ENCODE peak calls at places on chromosomes 7 and 10, in six cellular contexts. One of them, this sample, is unnamed.

GRCh38 chr7:133748443-133749407 is 378.4 kb upstream of the LRGUK start:
- DNase-seq in A549: no peak
- DNase-seq in fibroblast of mammary gland: no peak
- DNase-seq in body of pancreas: peak
- DNase-seq in lower leg skin: no peak
- DNase-seq in MM.1S: no peak
- DNase-seq in this sample: no peak

GRCh38 chr7:134462337-134462925 is 3.5 kb upstream of the AKR1B1 start:
- DNase-seq in A549: peak
- DNase-seq in fibroblast of mammary gland: peak
- DNase-seq in body of pancreas: no peak
- DNase-seq in lower leg skin: no peak
- DNase-seq in MM.1S: no peak
- DNase-seq in this sample: no peak

GRCh38 chr10:74906631-74907030 is 80.2 kb downstream of the KAT6B start:
- DNase-seq in A549: no peak
- DNase-seq in fibroblast of mammary gland: no peak
- DNase-seq in body of pancreas: no peak
- DNase-seq in lower leg skin: no peak
- DNase-seq in MM.1S: no peak
- DNase-seq in this sample: no peak

GRCh38 chr10:26612151-26612915 is 85.2 kb upstream of the PDSS1 start:
- DNase-seq in A549: no peak
- DNase-seq in fibroblast of mammary gland: no peak
- DNase-seq in body of pancreas: no peak
- DNase-seq in lower leg skin: no peak
- DNase-seq in MM.1S: no peak
- DNase-seq in this sample: no peak

GRCh38 chr10:113978802-113979201 is 64.9 kb upstream of the ADRB1 start:
- DNase-seq in A549: no peak
- DNase-seq in fibroblast of mammary gland: no peak
- DNase-seq in body of pancreas: no peak
- DNase-seq in lower leg skin: no peak
- DNase-seq in MM.1S: no peak
- DNase-seq in this sample: no peak

GRCh38 chr7:73701357-73701995 is 18.0 kb downstream of the STX1A start:
- DNase-seq in A549: peak
- DNase-seq in fibroblast of mammary gland: peak
- DNase-seq in body of pancreas: peak
- DNase-seq in lower leg skin: no peak
- DNase-seq in MM.1S: no peak
- DNase-seq in this sample: peak

GRCh38 chr7:157440346-157441022 is 103.7 kb downstream of the DNAJB6 start:
- DNase-seq in A549: no peak
- DNase-seq in fibroblast of mammary gland: no peak
- DNase-seq in body of pancreas: no peak
- DNase-seq in lower leg skin: no peak
- DNase-seq in MM.1S: no peak
- DNase-seq in this sample: no peak

GRCh38 chr10:23293145-23293724 is 51.4 kb downstream of the C10orf67 start:
- DNase-seq in A549: peak
- DNase-seq in fibroblast of mammary gland: peak
- DNase-seq in body of pancreas: peak
- DNase-seq in lower leg skin: no peak
- DNase-seq in MM.1S: peak
- DNase-seq in this sample: peak

GRCh38 chr10:63261496-63261895 is 128.4 kb downstream of the NRBF2 start:
- DNase-seq in A549: no peak
- DNase-seq in fibroblast of mammary gland: peak
- DNase-seq in body of pancreas: no peak
- DNase-seq in lower leg skin: no peak
- DNase-seq in MM.1S: no peak
- DNase-seq in this sample: no peak

GRCh38 chr10:131891196-131891928 is 9.4 kb upstream of the PPP2R2D start:
- DNase-seq in A549: peak
- DNase-seq in fibroblast of mammary gland: no peak
- DNase-seq in body of pancreas: peak
- DNase-seq in lower leg skin: no peak
- DNase-seq in MM.1S: no peak
- DNase-seq in this sample: peak
- TF ChIP-seq CTCF in A549: peak
- TF ChIP-seq CTCF in fibroblast of mammary gland: no peak
- TF ChIP-seq CTCF in body of pancreas: peak
- TF ChIP-seq CTCF in lower leg skin: no peak
- TF ChIP-seq CTCF in MM.1S: no peak
- TF ChIP-seq CTCF in this sample: peak

GRCh38 chr10:17201165-17202013 is at the start of gene TRDMT1:
- DNase-seq in A549: peak
- DNase-seq in fibroblast of mammary gland: peak
- DNase-seq in body of pancreas: peak
- DNase-seq in lower leg skin: peak
- DNase-seq in MM.1S: peak
- DNase-seq in this sample: peak
- TF ChIP-seq CTCF in A549: no peak
- TF ChIP-seq CTCF in fibroblast of mammary gland: no peak
- TF ChIP-seq CTCF in body of pancreas: no peak
- TF ChIP-seq CTCF in lower leg skin: peak
- TF ChIP-seq CTCF in MM.1S: no peak
- TF ChIP-seq CTCF in this sample: no peak

GRCh38 chr10:44389556-44389955 is 4.7 kb upstream of the CXCL12 start:
- DNase-seq in A549: no peak
- DNase-seq in fibroblast of mammary gland: no peak
- DNase-seq in body of pancreas: no peak
- DNase-seq in lower leg skin: no peak
- DNase-seq in MM.1S: no peak
- DNase-seq in this sample: no peak
- TF ChIP-seq CTCF in A549: no peak
- TF ChIP-seq CTCF in fibroblast of mammary gland: no peak
- TF ChIP-seq CTCF in body of pancreas: no peak
- TF ChIP-seq CTCF in lower leg skin: no peak
- TF ChIP-seq CTCF in MM.1S: no peak
- TF ChIP-seq CTCF in this sample: no peak

GRCh38 chr10:111344804-111345203 is 268.0 kb downstream of the ADRA2A start:
- DNase-seq in A549: peak
- DNase-seq in fibroblast of mammary gland: no peak
- DNase-seq in body of pancreas: no peak
- DNase-seq in lower leg skin: no peak
- DNase-seq in MM.1S: peak
- DNase-seq in this sample: no peak
- TF ChIP-seq CTCF in A549: no peak
- TF ChIP-seq CTCF in fibroblast of mammary gland: peak
- TF ChIP-seq CTCF in body of pancreas: no peak
- TF ChIP-seq CTCF in lower leg skin: no peak
- TF ChIP-seq CTCF in MM.1S: peak
- TF ChIP-seq CTCF in this sample: peak

DNA sequence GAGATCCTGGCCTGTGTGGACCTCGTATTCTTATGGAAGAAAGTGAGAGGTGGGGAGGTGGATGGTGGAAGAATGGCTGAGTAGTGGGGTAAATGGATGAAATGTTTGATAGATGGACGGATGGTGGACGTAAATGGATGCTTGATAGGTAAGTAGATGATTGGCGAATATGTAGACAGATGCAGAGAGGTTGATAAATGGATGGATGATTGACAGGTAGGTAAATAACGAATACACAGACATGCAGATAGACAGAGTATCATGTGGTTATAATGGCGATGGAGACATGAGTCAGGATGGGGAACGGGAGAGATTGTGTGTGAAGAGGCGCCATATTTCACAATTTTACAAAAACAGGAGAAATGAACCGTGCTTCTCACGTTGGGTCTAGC is 219.5 kb downstream of the DIP2C start:
- DNase-seq in A549: no peak
- DNase-seq in fibroblast of mammary gland: no peak
- DNase-seq in body of pancreas: no peak
- DNase-seq in lower leg skin: no peak
- DNase-seq in MM.1S: no peak
- DNase-seq in this sample: no peak
- TF ChIP-seq CTCF in A549: no peak
- TF ChIP-seq CTCF in fibroblast of mammary gland: no peak
- TF ChIP-seq CTCF in body of pancreas: no peak
- TF ChIP-seq CTCF in lower leg skin: no peak
- TF ChIP-seq CTCF in MM.1S: no peak
- TF ChIP-seq CTCF in this sample: no peak

GRCh38 chr10:132559538-132559937 is 22.0 kb downstream of the INPP5A start:
- DNase-seq in A549: no peak
- DNase-seq in fibroblast of mammary gland: no peak
- DNase-seq in body of pancreas: no peak
- DNase-seq in lower leg skin: no peak
- DNase-seq in MM.1S: no peak
- DNase-seq in this sample: no peak

GRCh38 chr10:132557696-132558515 is 20.3 kb downstream of the INPP5A start:
- DNase-seq in A549: no peak
- DNase-seq in fibroblast of mammary gland: no peak
- DNase-seq in body of pancreas: no peak
- DNase-seq in lower leg skin: no peak
- DNase-seq in MM.1S: no peak
- DNase-seq in this sample: no peak

GRCh38 chr10:132562177-132562915 is 24.8 kb downstream of the INPP5A start:
- DNase-seq in A549: no peak
- DNase-seq in fibroblast of mammary gland: no peak
- DNase-seq in body of pancreas: no peak
- DNase-seq in lower leg skin: no peak
- DNase-seq in MM.1S: no peak
- DNase-seq in this sample: no peak

GRCh38 chr10:132558516-132559413 is 21.2 kb downstream of the INPP5A start:
- DNase-seq in A549: no peak
- DNase-seq in fibroblast of mammary gland: no peak
- DNase-seq in body of pancreas: no peak
- DNase-seq in lower leg skin: no peak
- DNase-seq in MM.1S: no peak
- DNase-seq in this sample: no peak

GRCh38 chr10:132560248-132560731 is 22.7 kb downstream of the INPP5A start:
- DNase-seq in A549: no peak
- DNase-seq in fibroblast of mammary gland: peak
- DNase-seq in body of pancreas: no peak
- DNase-seq in lower leg skin: no peak
- DNase-seq in MM.1S: no peak
- DNase-seq in this sample: no peak
- TF ChIP-seq CTCF in A549: no peak
- TF ChIP-seq CTCF in fibroblast of mammary gland: no peak
- TF ChIP-seq CTCF in body of pancreas: no peak
- TF ChIP-seq CTCF in lower leg skin: no peak
- TF ChIP-seq CTCF in MM.1S: no peak
- TF ChIP-seq CTCF in this sample: no peak

DNA sequence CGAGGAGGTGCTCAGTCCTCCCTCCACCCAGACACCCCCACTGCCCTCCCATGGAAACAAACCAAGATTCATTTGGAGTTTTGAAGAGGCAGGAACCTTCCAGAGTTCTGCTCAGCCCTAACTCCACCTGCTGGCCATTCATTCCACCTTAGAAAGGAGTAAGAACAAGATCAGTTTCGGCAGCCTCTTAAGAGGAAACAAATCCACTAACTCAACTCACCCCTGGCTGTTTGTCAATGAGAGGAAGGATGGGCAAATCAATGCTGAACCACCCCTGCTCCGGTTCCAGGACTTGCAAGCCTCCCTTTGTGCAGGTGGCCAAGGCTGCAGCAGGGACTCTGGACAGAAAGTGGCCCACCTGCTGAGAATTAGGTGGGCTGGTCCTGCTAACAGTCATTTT is 26.2 kb downstream of the CCDC3 start:
- DNase-seq in A549: peak
- DNase-seq in fibroblast of mammary gland: no peak
- DNase-seq in body of pancreas: no peak
- DNase-seq in lower leg skin: no peak
- DNase-seq in MM.1S: peak
- DNase-seq in this sample: no peak
- TF ChIP-seq CTCF in A549: peak
- TF ChIP-seq CTCF in fibroblast of mammary gland: no peak
- TF ChIP-seq CTCF in body of pancreas: no peak
- TF ChIP-seq CTCF in lower leg skin: no peak
- TF ChIP-seq CTCF in MM.1S: peak
- TF ChIP-seq CTCF in this sample: peak

GRCh38 chr10:92822964-92823363 is 25.4 kb upstream of the EXOC6 start:
- DNase-seq in A549: peak
- DNase-seq in fibroblast of mammary gland: no peak
- DNase-seq in body of pancreas: no peak
- DNase-seq in lower leg skin: no peak
- DNase-seq in MM.1S: peak
- DNase-seq in this sample: no peak
- TF ChIP-seq CTCF in A549: peak
- TF ChIP-seq CTCF in fibroblast of mammary gland: no peak
- TF ChIP-seq CTCF in body of pancreas: no peak
- TF ChIP-seq CTCF in lower leg skin: no peak
- TF ChIP-seq CTCF in MM.1S: peak
- TF ChIP-seq CTCF in this sample: no peak

GRCh38 chr7:95199779-95200558 is 124.4 kb downstream of the PON1 start:
- DNase-seq in A549: peak
- DNase-seq in fibroblast of mammary gland: peak
- DNase-seq in body of pancreas: peak
- DNase-seq in lower leg skin: no peak
- DNase-seq in MM.1S: peak
- DNase-seq in this sample: peak
- TF ChIP-seq CTCF in A549: peak
- TF ChIP-seq CTCF in fibroblast of mammary gland: peak
- TF ChIP-seq CTCF in body of pancreas: peak
- TF ChIP-seq CTCF in lower leg skin: no peak
- TF ChIP-seq CTCF in MM.1S: peak
- TF ChIP-seq CTCF in this sample: peak

GRCh38 chr10:124100124-124100523 is 6.7 kb upstream of the CHST15 start:
- DNase-seq in A549: no peak
- DNase-seq in fibroblast of mammary gland: no peak
- DNase-seq in body of pancreas: no peak
- DNase-seq in lower leg skin: no peak
- DNase-seq in MM.1S: no peak
- DNase-seq in this sample: no peak

GRCh38 chr10:124101351-124101750 is 8.0 kb upstream of the CHST15 start:
- DNase-seq in A549: no peak
- DNase-seq in fibroblast of mammary gland: no peak
- DNase-seq in body of pancreas: no peak
- DNase-seq in lower leg skin: no peak
- DNase-seq in MM.1S: no peak
- DNase-seq in this sample: no peak

GRCh38 chr10:124098575-124098974 is 5.2 kb upstream of the CHST15 start:
- DNase-seq in A549: no peak
- DNase-seq in fibroblast of mammary gland: no peak
- DNase-seq in body of pancreas: no peak
- DNase-seq in lower leg skin: no peak
- DNase-seq in MM.1S: no peak
- DNase-seq in this sample: no peak

GRCh38 chr10:124097883-124098282 is 4.5 kb upstream of the CHST15 start:
- DNase-seq in A549: no peak
- DNase-seq in fibroblast of mammary gland: no peak
- DNase-seq in body of pancreas: no peak
- DNase-seq in lower leg skin: no peak
- DNase-seq in MM.1S: no peak
- DNase-seq in this sample: no peak

DNA sequence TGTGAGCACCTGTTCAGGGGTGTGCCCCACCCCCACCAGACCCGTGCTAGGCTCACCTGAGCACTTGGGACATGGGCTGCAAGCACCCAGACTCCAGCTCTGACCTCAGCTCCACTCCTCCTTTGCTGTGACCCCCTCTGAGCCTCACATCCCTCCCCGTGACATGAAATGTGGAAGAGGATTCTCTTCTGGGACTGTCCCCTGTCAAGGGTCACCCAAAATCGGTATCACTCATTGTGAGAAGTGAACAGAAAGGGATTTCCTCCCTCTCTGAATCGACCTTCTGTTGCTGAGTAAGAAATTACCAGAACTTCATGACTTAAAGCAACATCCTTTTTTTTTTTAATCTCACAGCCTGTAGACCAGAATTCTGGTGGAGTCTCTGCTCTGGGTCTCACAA is 6.2 kb upstream of the CHST15 start:
- DNase-seq in A549: no peak
- DNase-seq in fibroblast of mammary gland: no peak
- DNase-seq in body of pancreas: no peak
- DNase-seq in lower leg skin: no peak
- DNase-seq in MM.1S: no peak
- DNase-seq in this sample: no peak
- TF ChIP-seq CTCF in A549: no peak
- TF ChIP-seq CTCF in fibroblast of mammary gland: no peak
- TF ChIP-seq CTCF in body of pancreas: no peak
- TF ChIP-seq CTCF in lower leg skin: no peak
- TF ChIP-seq CTCF in MM.1S: no peak
- TF ChIP-seq CTCF in this sample: no peak